ENCODE peak calls at places on chromosome 10, in ten cellular contexts. One of them, this sample, is unnamed.
A peak's percentile ranks its signal among the peaks of the same experiment; 100 is the strongest.

GRCh38 chr10:6586501-6586900 is 6.4 kb upstream of the PRKCQ start:
- DNase-seq in ecto neural progenitor cell: no peak
- DNase-seq in right atrium auricular region: no peak
- DNase-seq in heart left ventricle: no peak
- DNase-seq in cardiac fibroblast: no peak
- DNase-seq in A549: no peak
- DNase-seq in memory B cell: no peak
- DNase-seq in pancreas: no peak
- DNase-seq in cortex of kidney: no peak
- DNase-seq in Calu3: no peak
- DNase-seq in this sample: no peak

GRCh38 chr10:86688398-86688921 is 20.1 kb downstream of the LDB3 start:
- DNase-seq in Calu3: peak; percentile 49
- DNase-seq in memory B cell: peak; percentile 42
- DNase-seq in cortex of kidney: no peak
- DNase-seq in A549: peak; percentile 63
- DNase-seq in cardiac fibroblast: peak; percentile 83
- DNase-seq in ecto neural progenitor cell: peak; percentile 80
- DNase-seq in heart left ventricle: peak; percentile 52
- DNase-seq in right atrium auricular region: peak; percentile 79
- DNase-seq in pancreas: peak; percentile 42
- DNase-seq in this sample: no peak

GRCh38 chr10:110786172-110786571 is 85.6 kb upstream of the PDCD4 start:
- DNase-seq in heart left ventricle: no peak
- DNase-seq in pancreas: no peak
- DNase-seq in cortex of kidney: no peak
- DNase-seq in cardiac fibroblast: no peak
- DNase-seq in memory B cell: no peak
- DNase-seq in A549: no peak
- DNase-seq in Calu3: no peak
- DNase-seq in ecto neural progenitor cell: no peak
- DNase-seq in right atrium auricular region: no peak
- DNase-seq in this sample: no peak

GRCh38 chr10:28411648-28412047 is 108.8 kb upstream of the MPP7 start:
- DNase-seq in cortex of kidney: no peak
- DNase-seq in ecto neural progenitor cell: no peak
- DNase-seq in right atrium auricular region: no peak
- DNase-seq in cardiac fibroblast: no peak
- DNase-seq in pancreas: no peak
- DNase-seq in Calu3: no peak
- DNase-seq in A549: no peak
- DNase-seq in memory B cell: no peak
- DNase-seq in heart left ventricle: no peak
- DNase-seq in this sample: no peak

GRCh38 chr10:128411624-128412023 is 285.4 kb upstream of the MKI67 start:
- DNase-seq in memory B cell: no peak
- DNase-seq in ecto neural progenitor cell: no peak
- DNase-seq in cortex of kidney: no peak
- DNase-seq in Calu3: no peak
- DNase-seq in A549: no peak
- DNase-seq in heart left ventricle: no peak
- DNase-seq in cardiac fibroblast: no peak
- DNase-seq in right atrium auricular region: peak; percentile 11
- DNase-seq in pancreas: no peak
- DNase-seq in this sample: no peak

GRCh38 chr10:29689001-29689400 is 54.2 kb upstream of the SVIL start:
- DNase-seq in ecto neural progenitor cell: no peak
- DNase-seq in memory B cell: no peak
- DNase-seq in pancreas: no peak
- DNase-seq in Calu3: no peak
- DNase-seq in cortex of kidney: no peak
- DNase-seq in A549: no peak
- DNase-seq in heart left ventricle: no peak
- DNase-seq in cardiac fibroblast: peak; percentile 73
- DNase-seq in right atrium auricular region: no peak
- DNase-seq in this sample: no peak

GRCh38 chr10:81018898-81019890 is 481.5 kb downstream of the SH2D4B start:
- DNase-seq in ecto neural progenitor cell: no peak
- DNase-seq in heart left ventricle: no peak
- DNase-seq in pancreas: no peak
- DNase-seq in Calu3: peak; percentile 52
- DNase-seq in cortex of kidney: no peak
- DNase-seq in memory B cell: no peak
- DNase-seq in right atrium auricular region: no peak
- DNase-seq in cardiac fibroblast: peak; percentile 58
- DNase-seq in A549: peak; percentile 20
- DNase-seq in this sample: peak; percentile 10

GRCh38 chr10:4661572-4662255 is 164.3 kb upstream of the AKR1E2 start:
- DNase-seq in cardiac fibroblast: peak; percentile 53
- DNase-seq in A549: no peak
- DNase-seq in memory B cell: no peak
- DNase-seq in heart left ventricle: peak; percentile 84
- DNase-seq in ecto neural progenitor cell: no peak
- DNase-seq in right atrium auricular region: peak; percentile 94
- DNase-seq in Calu3: no peak
- DNase-seq in pancreas: no peak
- DNase-seq in cortex of kidney: no peak
- DNase-seq in this sample: no peak

GRCh38 chr10:59801171-59801570 is 47.9 kb upstream of the MRLN start:
- DNase-seq in cortex of kidney: no peak
- DNase-seq in A549: no peak
- DNase-seq in Calu3: peak; percentile 21
- DNase-seq in memory B cell: no peak
- DNase-seq in pancreas: no peak
- DNase-seq in ecto neural progenitor cell: no peak
- DNase-seq in right atrium auricular region: no peak
- DNase-seq in heart left ventricle: no peak
- DNase-seq in cardiac fibroblast: no peak
- DNase-seq in this sample: no peak

GRCh38 chr10:87603196-87603595 is 56.5 kb upstream of the PAPSS2 start:
- DNase-seq in Calu3: no peak
- DNase-seq in cardiac fibroblast: no peak
- DNase-seq in A549: no peak
- DNase-seq in right atrium auricular region: no peak
- DNase-seq in heart left ventricle: no peak
- DNase-seq in ecto neural progenitor cell: no peak
- DNase-seq in cortex of kidney: no peak
- DNase-seq in pancreas: no peak
- DNase-seq in memory B cell: no peak
- DNase-seq in this sample: no peak

GRCh38 chr10:131142446-131143380 is 168.8 kb downstream of the TCERG1L start:
- DNase-seq in cardiac fibroblast: no peak
- DNase-seq in Calu3: no peak
- DNase-seq in heart left ventricle: no peak
- DNase-seq in memory B cell: no peak
- DNase-seq in right atrium auricular region: no peak
- DNase-seq in ecto neural progenitor cell: no peak
- DNase-seq in A549: no peak
- DNase-seq in pancreas: no peak
- DNase-seq in cortex of kidney: no peak
- DNase-seq in this sample: peak; percentile 79

GRCh38 chr10:17233534-17233933 is 5.5 kb downstream of the VIM start:
- DNase-seq in ecto neural progenitor cell: no peak
- DNase-seq in Calu3: no peak
- DNase-seq in pancreas: no peak
- DNase-seq in cardiac fibroblast: peak; percentile 76
- DNase-seq in memory B cell: no peak
- DNase-seq in A549: no peak
- DNase-seq in right atrium auricular region: peak; percentile 76
- DNase-seq in cortex of kidney: no peak
- DNase-seq in heart left ventricle: no peak
- DNase-seq in this sample: no peak

GRCh38 chr10:14534152-14534551 is 203.4 kb upstream of the FRMD4A start:
- DNase-seq in pancreas: no peak
- DNase-seq in right atrium auricular region: no peak
- DNase-seq in cardiac fibroblast: no peak
- DNase-seq in A549: no peak
- DNase-seq in memory B cell: no peak
- DNase-seq in cortex of kidney: no peak
- DNase-seq in ecto neural progenitor cell: no peak
- DNase-seq in heart left ventricle: no peak
- DNase-seq in Calu3: no peak
- DNase-seq in this sample: no peak

GRCh38 chr10:43939939-43940810 is 291.5 kb upstream of the ZNF32 start:
- DNase-seq in memory B cell: no peak
- DNase-seq in pancreas: peak; percentile 10
- DNase-seq in Calu3: no peak
- DNase-seq in heart left ventricle: no peak
- DNase-seq in right atrium auricular region: peak; percentile 54
- DNase-seq in cortex of kidney: no peak
- DNase-seq in A549: no peak
- DNase-seq in ecto neural progenitor cell: peak; percentile 38
- DNase-seq in cardiac fibroblast: peak; percentile 33
- DNase-seq in this sample: no peak

GRCh38 chr10:106189254-106189653 is 975.3 kb downstream of the SORCS1 start:
- DNase-seq in heart left ventricle: no peak
- DNase-seq in right atrium auricular region: no peak
- DNase-seq in ecto neural progenitor cell: peak; percentile 47
- DNase-seq in Calu3: no peak
- DNase-seq in memory B cell: no peak
- DNase-seq in A549: no peak
- DNase-seq in pancreas: no peak
- DNase-seq in cardiac fibroblast: peak; percentile 43
- DNase-seq in cortex of kidney: no peak
- DNase-seq in this sample: no peak

GRCh38 chr10:93701903-93702277 is 502 bp downstream of the FRA10AC1 start:
- DNase-seq in cortex of kidney: no peak
- DNase-seq in memory B cell: peak; percentile 6
- DNase-seq in heart left ventricle: no peak
- DNase-seq in cardiac fibroblast: peak; percentile 54
- DNase-seq in A549: no peak
- DNase-seq in right atrium auricular region: no peak
- DNase-seq in ecto neural progenitor cell: no peak
- DNase-seq in Calu3: no peak
- DNase-seq in pancreas: no peak
- DNase-seq in this sample: no peak

GRCh38 chr10:120184547-120185337 is 272.3 kb upstream of the PLPP4 start:
- DNase-seq in memory B cell: no peak
- DNase-seq in cardiac fibroblast: no peak
- DNase-seq in right atrium auricular region: no peak
- DNase-seq in Calu3: no peak
- DNase-seq in cortex of kidney: no peak
- DNase-seq in heart left ventricle: no peak
- DNase-seq in pancreas: no peak
- DNase-seq in A549: no peak
- DNase-seq in ecto neural progenitor cell: no peak
- DNase-seq in this sample: no peak

GRCh38 chr10:18759575-18759974 is 100.3 kb downstream of the ARL5B start:
- DNase-seq in Calu3: no peak
- DNase-seq in heart left ventricle: no peak
- DNase-seq in A549: no peak
- DNase-seq in ecto neural progenitor cell: no peak
- DNase-seq in memory B cell: no peak
- DNase-seq in cardiac fibroblast: no peak
- DNase-seq in cortex of kidney: no peak
- DNase-seq in pancreas: no peak
- DNase-seq in right atrium auricular region: no peak
- DNase-seq in this sample: no peak

GRCh38 chr10:14648042-14648765 is 126.5 kb downstream of the FAM107B start:
- DNase-seq in right atrium auricular region: peak; percentile 76
- DNase-seq in Calu3: peak; percentile 32
- DNase-seq in cardiac fibroblast: peak; percentile 84
- DNase-seq in heart left ventricle: peak; percentile 83
- DNase-seq in A549: no peak
- DNase-seq in memory B cell: peak; percentile 79
- DNase-seq in ecto neural progenitor cell: peak; percentile 82
- DNase-seq in cortex of kidney: no peak
- DNase-seq in pancreas: peak; percentile 69
- DNase-seq in this sample: peak; percentile 90

GRCh38 chr10:115604627-115605026 is 511.5 kb downstream of the ATRNL1 start:
- DNase-seq in cortex of kidney: no peak
- DNase-seq in cardiac fibroblast: no peak
- DNase-seq in A549: no peak
- DNase-seq in right atrium auricular region: no peak
- DNase-seq in memory B cell: no peak
- DNase-seq in heart left ventricle: no peak
- DNase-seq in ecto neural progenitor cell: no peak
- DNase-seq in pancreas: no peak
- DNase-seq in Calu3: no peak
- DNase-seq in this sample: no peak

This sample was measured in NCI-H774.